ENCODE peak calls at places on chromosome X, in six cellular contexts. T, O, H, Q, F and J are unnamed samples.

GRCh38 chrX:1231850-1232505 is 19.5 kb upstream of the CRLF2 start:
- DNase-seq in T (no peak), O (no peak), H (no peak), Q (no peak), F (no peak), J (no peak)

GRCh38 chrX:119682019-119682989 is 10.7 kb downstream of the SEPTIN6 start:
- DNase-seq in T (no peak), O (no peak), H (no peak), Q (no peak), F (no peak), J (no peak)

GRCh38 chrX:13983734-13984133 is 46.0 kb downstream of the GEMIN8 start:
- DNase-seq in T (no peak), O (no peak), H (no peak), Q (no peak), F (no peak), J (no peak)

GRCh38 chrX:281166-281999 is at the start of gene PLCXD1:
- DNase-seq in T (peak; percentile 71), O (peak; percentile 80), H (peak; percentile 36), Q (peak; percentile 97), F (no peak), J (peak; percentile 73)

GRCh38 chrX:106780664-106781377 is 21.7 kb upstream of the TBC1D8B start:
- DNase-seq in T (no peak), O (no peak), H (no peak), Q (no peak), F (no peak), J (no peak)

GRCh38 chrX:118350221-118350620 is 4.3 kb downstream of the WDR44 start:
- DNase-seq in T (peak; percentile 47), O (no peak), H (peak; percentile 40), Q (no peak), F (no peak), J (no peak)

GRCh38 chrX:25873196-25873595 is 264.9 kb upstream of the MAGEB18 start:
- DNase-seq in T (no peak), O (no peak), H (no peak), Q (no peak), F (no peak), J (no peak)

GRCh38 chrX:11531226-11531625 is 134.5 kb downstream of the ARHGAP6 start:
- DNase-seq in T (peak; percentile 30), O (no peak), H (peak; percentile 22), Q (no peak), F (no peak), J (no peak)

GRCh38 chrX:44036336-44036735 is 63.1 kb upstream of the NDP start:
- DNase-seq in T (peak; percentile 50), O (no peak), H (peak; percentile 55), Q (no peak), F (peak; percentile 31), J (no peak)

GRCh38 chrX:125203379-125203736 is 116.3 kb upstream of the TEX13C start:
- DNase-seq in T (no peak), O (peak; percentile 61), H (no peak), Q (no peak), F (no peak), J (no peak)

GRCh38 chrX:49947778-49948177 is 25.4 kb downstream of the CLCN5 start:
- DNase-seq in T (no peak), O (no peak), H (no peak), Q (no peak), F (no peak), J (no peak)

GRCh38 chrX:51860679-51861078 is 32.7 kb upstream of the MAGED1 start:
- DNase-seq in T (peak; percentile 35), O (no peak), H (peak; percentile 32), Q (peak; percentile 43), F (no peak), J (peak; percentile 11)

GRCh38 chrX:66045894-66046293 is 6.0 kb upstream of the VSIG4 start:
- DNase-seq in T (no peak), O (no peak), H (no peak), Q (no peak), F (no peak), J (no peak)

GRCh38 chrX:13266641-13267420 is 53.0 kb downstream of the ATXN3L start:
- DNase-seq in T (no peak), O (no peak), H (peak; percentile 49), Q (no peak), F (peak; percentile 50), J (peak; percentile 51)

GRCh38 chrX:141405486-141405877 is 163.2 kb upstream of the SPANXC start:
- DNase-seq in T (peak; percentile 17), O (no peak), H (no peak), Q (no peak), F (no peak), J (no peak)

GRCh38 chrX:55710701-55711100 is 6.8 kb upstream of the RRAGB start:
- DNase-seq in T (peak; percentile 28), O (no peak), H (no peak), Q (no peak), F (peak; percentile 3), J (no peak)

GRCh38 chrX:133897593-133898163 is 87.7 kb downstream of the GPC3 start:
- DNase-seq in T (no peak), O (no peak), H (no peak), Q (no peak), F (no peak), J (no peak)

GRCh38 chrX:139506318-139506717 is 24.2 kb upstream of the F9 start:
- DNase-seq in T (no peak), O (no peak), H (no peak), Q (no peak), F (no peak), J (no peak)

GRCh38 chrX:41723305-41723704 is 676 bp upstream of the GPR82 start:
- DNase-seq in T (peak; percentile 7), O (no peak), H (peak; percentile 4), Q (no peak), F (no peak), J (no peak)

GRCh38 chrX:153909024-153909979 is 4.8 kb downstream of the AVPR2 start:
- DNase-seq in T (no peak), O (no peak), H (no peak), Q (peak; percentile 62), F (no peak), J (no peak)

GRCh38 chrX:108139303-108139702 is 47.7 kb downstream of the ATG4A start:
- DNase-seq in T (no peak), O (no peak), H (no peak), Q (peak; percentile 35), F (no peak), J (no peak)

DNA sequence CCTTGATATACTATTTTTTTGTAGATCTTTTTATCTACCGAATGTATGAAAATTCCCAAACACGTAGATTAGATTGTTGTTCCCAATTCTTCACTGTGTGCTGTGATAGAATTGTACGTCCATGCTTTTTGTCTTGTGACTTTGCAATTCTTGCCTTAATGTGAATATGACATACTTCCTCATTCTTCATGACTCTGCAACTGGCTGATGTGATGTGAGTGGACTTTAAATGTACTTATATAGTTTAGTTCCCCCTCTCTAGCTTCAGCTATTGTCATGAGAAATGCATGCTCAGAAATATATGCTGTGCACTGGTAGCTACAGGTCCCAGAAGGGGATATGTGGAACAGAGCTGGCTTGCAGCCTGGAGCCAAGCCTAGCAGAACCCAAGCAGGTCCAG is 89.4 kb downstream of the FTHL17 start:
- DNase-seq in T (no peak), O (no peak), H (no peak), Q (no peak), F (no peak), J (no peak)
- H3K9me3 ChIP-seq in T (no peaks in the 10 kb centered on the region), O (no peaks in the 10 kb centered on the region), H (no peaks in the 10 kb centered on the region), Q (no peaks in the 10 kb centered on the region), F (no peaks in the 10 kb centered on the region), J (no peaks in the 10 kb centered on the region)

GRCh38 chrX:63128509-63128908 is 222.6 kb downstream of the SPIN4 start:
- DNase-seq in T (no peak), O (peak; percentile 43), H (peak; percentile 9), Q (no peak), F (no peak), J (no peak)
- H2BK5ac ChIP-seq in T (no peak overlapping the region), O (no peak overlapping the region), H (no peak overlapping the region), Q (no peak overlapping the region), F (no peak overlapping the region), J (no peak overlapping the region)

GRCh38 chrX:71174795-71175194 is 30.2 kb downstream of the NLGN3 start:
- DNase-seq in T (no peak), O (no peak), H (no peak), Q (no peak), F (no peak), J (no peak)

GRCh38 chrX:71175531-71175930 is 30.9 kb downstream of the NLGN3 start:
- DNase-seq in T (no peak), O (no peak), H (no peak), Q (no peak), F (peak; percentile 75), J (no peak)

GRCh38 chrX:71170660-71171059 is 26.0 kb downstream of the NLGN3 start:
- DNase-seq in T (no peak), O (no peak), H (no peak), Q (no peak), F (no peak), J (no peak)

GRCh38 chrX:71171110-71171801 is 26.6 kb downstream of the NLGN3 start:
- DNase-seq in T (no peak), O (no peak), H (no peak), Q (no peak), F (no peak), J (no peak)

GRCh38 chrX:71173440-71173839 is 28.8 kb downstream of the NLGN3 start:
- DNase-seq in T (no peak), O (no peak), H (no peak), Q (no peak), F (no peak), J (no peak)
- H3K9me3 ChIP-seq in T (no peaks in the 10 kb centered on the region), O (no peaks in the 10 kb centered on the region), H (no peaks in the 10 kb centered on the region), Q (peaks cover 34% of the 10 kb centered on the region), F (no peaks in the 10 kb centered on the region), J (no peaks in the 10 kb centered on the region)

GRCh38 chrX:38856670-38857069 is 55.4 kb downstream of the MID1IP1 start:
- DNase-seq in T (no peak), O (no peak), H (no peak), Q (no peak), F (no peak), J (no peak)

GRCh38 chrX:38859602-38860001 is 58.3 kb downstream of the MID1IP1 start:
- DNase-seq in T (peak; percentile 49), O (no peak), H (peak; percentile 52), Q (no peak), F (no peak), J (no peak)

GRCh38 chrX:38860106-38861013 is 59.1 kb downstream of the MID1IP1 start:
- DNase-seq in T (no peak), O (no peak), H (no peak), Q (no peak), F (no peak), J (no peak)

GRCh38 chrX:38854305-38854704 is 53.0 kb downstream of the MID1IP1 start:
- DNase-seq in T (no peak), O (no peak), H (no peak), Q (no peak), F (no peak), J (no peak)

DNA sequence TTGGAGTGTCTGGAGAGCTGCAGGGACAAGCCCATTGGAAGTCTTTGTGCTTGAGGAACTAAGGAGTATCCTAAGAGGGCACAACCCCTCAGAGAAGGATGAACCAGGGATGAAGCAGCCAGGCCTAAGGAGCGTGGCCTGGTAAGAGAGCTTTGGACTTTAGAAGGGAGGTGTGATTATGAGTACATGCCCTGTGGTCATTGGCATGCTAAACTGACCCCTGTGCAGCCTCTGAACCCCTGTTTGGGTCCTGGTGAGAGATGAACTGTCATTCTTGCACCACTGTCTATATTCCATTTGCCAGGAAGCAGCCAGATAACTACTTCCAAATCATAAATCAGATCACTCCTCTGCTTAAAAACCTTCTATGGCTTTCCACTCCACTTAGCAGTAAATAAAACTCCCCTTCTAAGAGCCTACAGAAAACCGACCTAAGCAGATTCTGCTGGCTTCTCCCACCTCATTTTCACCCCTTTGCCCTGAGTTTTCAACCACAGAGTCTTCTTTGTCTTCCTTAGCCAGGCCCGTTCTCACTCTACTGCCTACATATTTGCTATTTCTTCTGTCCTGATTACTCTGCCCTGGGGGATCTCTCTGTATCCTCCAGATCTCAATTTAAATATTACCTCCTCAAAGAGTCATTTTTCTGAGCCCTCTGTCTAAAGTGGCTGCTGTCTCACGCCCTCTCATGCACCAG is 56.6 kb downstream of the MID1IP1 start:
- DNase-seq in T (no peak), O (no peak), H (no peak), Q (no peak), F (no peak), J (no peak)
- H2BK5ac ChIP-seq in T (no peak overlapping the region), O (no peak overlapping the region), H (no peak overlapping the region), Q (no peak overlapping the region), F (no peak overlapping the region), J (no peak overlapping the region)